ENCODE peak calls at places on chromosomes 11 and 22, in seven cellular contexts. T, O, M, V, X, U and E are unnamed samples.

GRCh38 chr11:17822021-17822781 is 87.6 kb downstream of the KCNC1 start:
- DNase-seq in T (no peak), O (peak; percentile 76), M (no peak), X (no peak), V (no peak), U (no peak), E (peak; percentile 68)

GRCh38 chr11:23336961-23337360 is 476.7 kb upstream of the CCDC179 start:
- DNase-seq in M (no peak), U (no peak), T (no peak), X (no peak), V (no peak), O (no peak), E (no peak)

GRCh38 chr11:92717240-92717639 is 252.2 kb upstream of the MTNR1B start:
- DNase-seq in T (no peak), X (no peak), U (no peak), V (no peak), M (no peak), O (no peak), E (no peak)

GRCh38 chr11:119730347-119730613 is 1.3 kb upstream of the NECTIN1 start:
- DNase-seq in X (no peak), U (no peak), M (no peak), V (no peak), T (no peak), O (no peak), E (no peak)

GRCh38 chr11:113989381-113989780 is 14.5 kb downstream of the HTR3A start:
- DNase-seq in V (no peak), T (no peak), M (no peak), X (no peak), U (no peak), O (no peak), E (no peak)

GRCh38 chr22:26986884-26987283 is 329.5 kb downstream of the MIAT start:
- DNase-seq in M (no peak), O (no peak), T (no peak), U (no peak), X (no peak), V (no peak), E (no peak)

GRCh38 chr11:125261471-125262087 is 97.0 kb downstream of the PKNOX2 start:
- DNase-seq in U (no peak), M (no peak), O (no peak), V (no peak), X (no peak), T (no peak), E (no peak)

GRCh38 chr11:118819687-118820086 is 28.7 kb upstream of the DDX6 start:
- DNase-seq in V (no peak), X (no peak), T (no peak), U (no peak), O (no peak), M (no peak), E (no peak)

GRCh38 chr11:2929880-2930704 is 872 bp upstream of the PHLDA2 start:
- DNase-seq in T (no peak), U (peak; percentile 61), V (peak; percentile 79), X (peak; percentile 60), O (peak; percentile 53), M (no peak), E (peak; percentile 62)

GRCh38 chr11:36015806-36016205 is 71.9 kb downstream of the LDLRAD3 start:
- DNase-seq in T (peak; percentile 56), U (no peak), V (no peak), M (no peak), X (no peak), O (no peak), E (peak; percentile 43)

DNA sequence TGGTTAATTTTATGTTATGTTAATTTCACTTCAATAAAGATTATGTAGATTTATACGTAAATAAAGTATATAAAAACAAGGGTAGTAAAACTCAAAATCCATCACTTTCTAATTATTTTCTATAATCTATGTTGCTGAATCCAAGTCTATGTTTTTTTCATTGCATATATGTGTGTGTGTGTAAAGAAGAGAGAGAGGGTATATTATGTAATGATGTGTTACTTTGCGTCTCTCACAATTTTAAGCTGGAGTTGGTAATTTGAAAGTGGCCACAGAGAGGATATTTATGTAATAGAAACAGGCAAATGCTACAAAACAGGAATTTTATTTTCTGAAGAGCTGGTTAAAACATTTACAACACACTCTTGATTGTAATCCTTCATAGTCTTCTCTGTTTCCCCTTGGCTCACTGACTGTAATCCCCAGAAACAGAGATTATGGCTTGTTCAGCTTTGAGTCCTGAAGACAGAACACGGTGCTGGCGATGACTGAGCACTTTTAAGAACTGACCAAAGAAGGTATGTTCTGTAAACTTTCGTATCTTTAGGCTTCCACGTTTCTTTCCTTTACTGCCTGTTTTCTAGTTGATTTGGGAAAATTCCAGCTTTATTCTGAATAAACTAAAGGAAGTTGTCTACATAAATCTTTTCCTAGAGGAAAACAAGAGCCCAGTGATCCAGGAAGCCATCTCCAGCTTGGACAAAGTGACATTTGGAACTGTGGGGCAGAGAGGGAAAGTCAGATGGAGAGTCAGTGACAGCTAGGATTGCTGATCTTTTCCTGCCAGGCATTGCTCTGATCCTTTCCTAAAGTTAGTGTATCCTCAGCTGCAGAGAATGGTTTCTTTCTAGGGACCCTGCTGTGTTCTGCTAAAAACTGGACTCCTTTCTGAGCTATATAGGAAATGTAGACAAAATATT is 43.5 kb downstream of the OR2AG2 start:
- DNase-seq in X (no peak), U (no peak), T (no peak), V (no peak), O (no peak), M (no peak), E (no peak)
- H3K4me3 ChIP-seq in X (no peak overlapping the region), U (no peak overlapping the region), T (no peak overlapping the region), V (no peak overlapping the region), O (no peak overlapping the region), M (no peak overlapping the region), E (no peak overlapping the region)

GRCh38 chr11:330307-330693 is 9.6 kb upstream of the IFITM3 start:
- DNase-seq in O (no peak), X (no peak), V (no peak), T (no peak), U (no peak), M (peak; percentile 67), E (no peak)
- H3K4me3 ChIP-seq in O (no peak overlapping the region), X (no peak overlapping the region), V (no peak overlapping the region), T (no peak overlapping the region), U (no peak overlapping the region), M (no peak overlapping the region), E (no peak overlapping the region)

GRCh38 chr11:123264431-123264780 is 69.4 kb upstream of the CLMP start:
- DNase-seq in T (no peak), U (no peak), X (no peak), O (no peak), M (no peak), V (no peak), E (no peak)

GRCh38 chr11:123258877-123259276 is 63.8 kb upstream of the CLMP start:
- DNase-seq in U (no peak), T (no peak), M (peak; percentile 8), O (no peak), X (no peak), V (no peak), E (no peak)

GRCh38 chr11:123255909-123256308 is 60.9 kb upstream of the CLMP start:
- DNase-seq in O (no peak), U (no peak), T (no peak), M (peak; percentile 77), X (no peak), V (no peak), E (no peak)

GRCh38 chr11:123260511-123261211 is 65.6 kb upstream of the CLMP start:
- DNase-seq in O (peak; percentile 59), V (no peak), M (peak; percentile 9), T (no peak), X (no peak), U (no peak), E (peak; percentile 25)

GRCh38 chr11:123261345-123262106 is 66.5 kb upstream of the CLMP start:
- DNase-seq in M (peak; percentile 92), V (peak; percentile 87), U (peak; percentile 81), T (peak; percentile 71), O (peak; percentile 78), X (peak; percentile 74), E (peak; percentile 73)
- H3K4me3 ChIP-seq in M (no peak overlapping the region), V (peak overlapping the region; percentile 10), U (no peak overlapping the region), T (no peak overlapping the region), O (peak overlapping the region; percentile 28), X (no peak overlapping the region), E (peak overlapping the region; percentile 8)

GRCh38 chr11:68772936-68773335 is 21.6 kb upstream of the TESMIN start:
- DNase-seq in X (no peak), M (no peak), V (no peak), U (no peak), T (no peak), O (no peak), E (no peak)

GRCh38 chr11:68775951-68776388 is 24.6 kb upstream of the TESMIN start:
- DNase-seq in M (no peak), U (no peak), T (no peak), V (no peak), O (no peak), X (no peak), E (no peak)

GRCh38 chr11:68773521-68774187 is 22.3 kb upstream of the TESMIN start:
- DNase-seq in M (no peak), U (no peak), T (peak; percentile 28), X (no peak), V (no peak), O (peak; percentile 41), E (peak; percentile 10)

GRCh38 chr11:68776442-68777235 is 25.3 kb upstream of the TESMIN start:
- DNase-seq in V (no peak), U (no peak), O (no peak), X (no peak), T (no peak), M (no peak), E (no peak)

DNA sequence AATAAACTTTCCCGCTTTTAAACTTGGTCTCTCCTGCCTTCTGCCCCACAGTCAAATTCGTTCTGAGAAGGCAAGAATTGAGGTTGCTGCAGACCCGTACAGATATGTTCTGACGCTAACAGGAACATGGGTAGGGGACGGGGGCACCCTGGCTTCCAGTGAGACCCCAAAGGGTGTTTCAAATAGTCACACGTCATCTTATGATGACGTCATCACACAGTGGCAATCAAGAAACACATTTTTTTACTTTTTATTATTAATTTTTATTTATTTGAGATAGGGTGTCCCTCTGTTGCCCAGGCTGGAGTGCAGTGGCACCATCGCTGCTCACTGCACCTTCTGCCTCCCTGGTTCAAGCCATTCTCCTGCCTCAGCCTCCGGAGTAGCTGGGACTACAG is 22.9 kb upstream of the TESMIN start:
- DNase-seq in U (no peak), T (no peak), O (no peak), M (no peak), V (no peak), X (no peak), E (no peak)
- H3K4me3 ChIP-seq in U (no peak overlapping the region), T (no peak overlapping the region), O (no peak overlapping the region), M (no peak overlapping the region), V (no peak overlapping the region), X (no peak overlapping the region), E (no peak overlapping the region)